ENCODE peak calls at places on chromosome 1, in six cellular contexts. W, L, Y, F, T and X are unnamed samples.

GRCh38 chr1:200384818-200385390 is 24.9 kb downstream of the ZNF281 start:
- DNase-seq in T (no peak), Y (no peak), F (no peak), L (no peak), W (no peak), X (peak)

GRCh38 chr1:9780554-9781110 is 43.1 kb downstream of the CLSTN1 start:
- DNase-seq in L (no peak), Y (no peak), T (no peak), F (no peak), W (no peak), X (no peak)

GRCh38 chr1:1122981-1123480 is 7.1 kb upstream of the C1orf159 start:
- DNase-seq in Y (no peak), L (peak), T (peak), F (peak), W (no peak), X (no peak)

GRCh38 chr1:95006681-95007080 is 66.1 kb downstream of the ALG14 start:
- DNase-seq in T (no peak), Y (peak), W (no peak), F (no peak), L (no peak), X (peak)

GRCh38 chr1:62349470-62350233 is 30.4 kb upstream of the KANK4 start:
- DNase-seq in F (no peak), Y (no peak), W (no peak), L (no peak), T (no peak), X (no peak)

GRCh38 chr1:7705048-7705907 is 65.8 kb upstream of the VAMP3 start:
- DNase-seq in W (no peak), Y (no peak), F (no peak), L (peak), T (peak), X (no peak)

GRCh38 chr1:24995661-24996060 is 65.6 kb upstream of the RUNX3 start:
- DNase-seq in F (no peak), W (no peak), Y (no peak), L (no peak), T (no peak), X (no peak)

GRCh38 chr1:244254467-244254866 is 197.2 kb downstream of the ADSS2 start:
- DNase-seq in Y (no peak), L (no peak), T (no peak), W (no peak), F (no peak), X (no peak)

GRCh38 chr1:186568221-186568620 is 107.3 kb upstream of the PDC start:
- DNase-seq in W (no peak), Y (no peak), F (peak), T (no peak), L (no peak), X (no peak)

GRCh38 chr1:81803423-81804103 is 2.8 kb downstream of the ADGRL2 start:
- DNase-seq in T (peak), L (peak), W (no peak), F (no peak), Y (peak), X (peak)

GRCh38 chr1:57506941-57507340 is 83.1 kb upstream of the DAB1 start:
- DNase-seq in Y (no peak), F (no peak), T (no peak), L (no peak), W (no peak), X (no peak)

GRCh38 chr1:44705470-44705869 is 25.5 kb downstream of the RNU5D-1 start:
- DNase-seq in Y (no peak), F (no peak), W (no peak), L (no peak), T (no peak), X (no peak)

GRCh38 chr1:44707959-44708831 is 22.8 kb downstream of the RNU5D-1 start:
- DNase-seq in Y (peak), T (peak), W (peak), L (peak), F (peak), X (peak)

GRCh38 chr1:44705938-44706337 is 25.0 kb downstream of the RNU5D-1 start:
- DNase-seq in L (no peak), Y (no peak), F (no peak), W (no peak), T (no peak), X (no peak)

GRCh38 chr1:44707112-44707881 is 23.7 kb downstream of the RNU5D-1 start:
- DNase-seq in T (no peak), F (peak), L (peak), W (no peak), Y (peak), X (peak)
- H3K4me2 ChIP-seq in T (peak), F (peak), L (peak), W (no peak), Y (no peak), X (no peak)

GRCh38 chr1:223727541-223727940 is 15.2 kb downstream of the CAPN2 start:
- DNase-seq in W (no peak), Y (peak), L (no peak), T (no peak), F (no peak), X (peak)

GRCh38 chr1:223726380-223727001 is 14.2 kb downstream of the CAPN2 start:
- DNase-seq in L (peak), W (no peak), F (peak), T (peak), Y (peak), X (peak)

GRCh38 chr1:223723351-223723904 is 11.1 kb downstream of the CAPN2 start:
- DNase-seq in W (no peak), F (no peak), T (no peak), L (no peak), Y (no peak), X (no peak)

GRCh38 chr1:223724376-223724775 is 12.0 kb downstream of the CAPN2 start:
- DNase-seq in Y (peak), T (no peak), L (no peak), F (no peak), W (no peak), X (peak)

GRCh38 chr1:223725578-223725977 is 13.2 kb downstream of the CAPN2 start:
- DNase-seq in F (no peak), Y (no peak), W (no peak), L (no peak), T (no peak), X (no peak)
- H3K4me2 ChIP-seq in F (peak), Y (no peak), W (no peak), L (no peak), T (peak), X (peak)

GRCh38 chr1:83802450-83803152 is 196.3 kb downstream of the TTLL7 start:
- DNase-seq in W (no peak), F (no peak), T (no peak), L (peak), Y (no peak), X (no peak)

GRCh38 chr1:83802023-83802422 is 196.9 kb downstream of the TTLL7 start:
- DNase-seq in L (no peak), T (no peak), F (no peak), Y (no peak), W (no peak), X (no peak)

GRCh38 chr1:83799474-83800085 is 199.4 kb downstream of the TTLL7 start:
- DNase-seq in F (no peak), L (peak), Y (no peak), T (no peak), W (no peak), X (peak)

GRCh38 chr1:83796409-83796808 is 202.5 kb downstream of the TTLL7 start:
- DNase-seq in W (no peak), Y (no peak), T (no peak), F (no peak), L (peak), X (no peak)

GRCh38 chr1:83798965-83799364 is 200.0 kb downstream of the TTLL7 start:
- DNase-seq in L (no peak), W (no peak), F (no peak), T (no peak), Y (no peak), X (no peak)
- H3K4me2 ChIP-seq in L (no peak), W (no peak), F (no peak), T (no peak), Y (no peak), X (no peak)

GRCh38 chr1:19449454-19450228 is 35.7 kb downstream of the CAPZB start:
- DNase-seq in L (no peak), W (no peak), F (no peak), T (no peak), Y (no peak), X (no peak)

GRCh38 chr1:19453843-19454242 is 31.5 kb downstream of the CAPZB start:
- DNase-seq in Y (no peak), L (peak), F (no peak), T (no peak), W (no peak), X (no peak)

GRCh38 chr1:19454265-19455198 is 30.8 kb downstream of the CAPZB start:
- DNase-seq in Y (no peak), L (peak), F (no peak), T (peak), W (no peak), X (no peak)

GRCh38 chr1:19450811-19451564 is 34.4 kb downstream of the CAPZB start:
- DNase-seq in T (peak), L (peak), W (no peak), Y (peak), F (peak), X (peak)

GRCh38 chr1:19452221-19452663 is 33.1 kb downstream of the CAPZB start:
- DNase-seq in Y (peak), F (no peak), L (peak), W (no peak), T (no peak), X (peak)
- H3K4me2 ChIP-seq in Y (peak), F (no peak), L (peak), W (no peak), T (no peak), X (peak)

GRCh38 chr1:179575497-179576314 is at the start of gene NPHS2:
- DNase-seq in L (no peak), F (no peak), Y (no peak), T (peak), W (no peak), X (no peak)

GRCh38 chr1:179576509-179576908 is 761 bp upstream of the NPHS2 start:
- DNase-seq in T (no peak), Y (no peak), L (no peak), F (no peak), W (no peak), X (no peak)
- H3K4me2 ChIP-seq in T (no peak), Y (no peak), L (no peak), F (no peak), W (no peak), X (no peak)